ENCODE peak calls at places on chromosomes 12 and 14, in ten cellular contexts. D, V, K, I, R, F, B, P, M and J are unnamed samples.

GRCh38 chr14:88559852-88560251 is 3.0 kb upstream of the ZC3H14 start:
- DNase-seq in R (no peak), I (no peak), V (peak), B (no peak), F (no peak), D (peak), P (peak), M (peak), K (no peak), J (no peak)

GRCh38 chr12:48285751-48286650 is 64.7 kb downstream of the ZNF641 start:
- DNase-seq in P (no peak), D (no peak), R (no peak), M (peak), F (no peak), K (no peak), I (no peak), B (no peak), V (peak), J (no peak)

GRCh38 chr12:29103539-29103974 is 45.5 kb upstream of the FAR2 start:
- DNase-seq in P (no peak), I (no peak), R (no peak), B (no peak), V (no peak), F (no peak), M (peak), K (no peak), D (no peak), J (no peak)

GRCh38 chr14:94089479-94089878 is 8.4 kb downstream of the IFI27L1 start:
- DNase-seq in D (no peak), P (no peak), I (no peak), K (no peak), M (no peak), F (no peak), V (no peak), B (no peak), R (no peak), J (no peak)

GRCh38 chr14:42541535-42542001 is 934.9 kb downstream of the LRFN5 start:
- DNase-seq in F (no peak), M (no peak), K (no peak), D (no peak), P (no peak), V (no peak), R (no peak), I (no peak), B (no peak), J (no peak)

GRCh38 chr12:66482880-66483279 is 180.6 kb downstream of the HELB start:
- DNase-seq in M (no peak), D (no peak), I (no peak), B (no peak), K (no peak), V (no peak), R (no peak), P (no peak), F (no peak), J (no peak)

GRCh38 chr14:64960762-64961276 is 11.3 kb downstream of the RAB15 start:
- DNase-seq in P (no peak), V (peak), F (no peak), B (no peak), D (peak), M (no peak), I (peak), K (no peak), R (peak), J (no peak)

GRCh38 chr14:100816286-100816949 is 9.5 kb upstream of the MEG3 start:
- DNase-seq in K (no peak), P (no peak), I (no peak), V (no peak), D (no peak), F (no peak), R (no peak), M (no peak), B (no peak), J (no peak)

GRCh38 chr12:47987411-47988072 is 16.7 kb downstream of the COL2A1 start:
- DNase-seq in F (no peak), I (no peak), D (no peak), K (peak), P (no peak), V (no peak), B (no peak), M (no peak), R (no peak), J (no peak)

GRCh38 chr12:64674367-64674922 is 64.2 kb downstream of the RASSF3 start:
- DNase-seq in P (no peak), F (no peak), M (no peak), K (no peak), V (no peak), I (peak), B (no peak), D (no peak), R (no peak), J (no peak)

GRCh38 chr12:69383074-69383473 is 23.5 kb downstream of the YEATS4 start:
- DNase-seq in F (no peak), K (no peak), D (no peak), V (no peak), I (no peak), M (no peak), P (no peak), R (no peak), B (no peak), J (no peak)

GRCh38 chr14:58060898-58061297 is 91.1 kb downstream of the ARMH4 start:
- DNase-seq in B (no peak), K (no peak), V (peak), F (no peak), I (no peak), D (no peak), R (no peak), M (no peak), P (no peak), J (no peak)

GRCh38 chr12:45986646-45987338 is 3.6 kb downstream of the SCAF11 start:
- DNase-seq in P (no peak), B (no peak), K (no peak), F (no peak), R (no peak), I (no peak), M (no peak), D (no peak), V (peak), J (no peak)

GRCh38 chr14:64632056-64632455 is 72.2 kb upstream of the PLEKHG3 start:
- DNase-seq in M (no peak), I (no peak), D (no peak), B (no peak), F (no peak), V (no peak), K (no peak), R (no peak), P (no peak), J (no peak)

GRCh38 chr12:68180792-68181744 is 21.5 kb upstream of the IFNG start:
- DNase-seq in M (no peak), R (no peak), I (peak), K (no peak), D (no peak), V (no peak), B (no peak), P (no peak), F (no peak), J (no peak)

GRCh38 chr12:67916266-67916970 is 72.8 kb upstream of the IFNG-AS1 start:
- DNase-seq in K (no peak), F (no peak), B (no peak), M (no peak), V (peak), I (no peak), P (no peak), R (no peak), D (no peak), J (no peak)

GRCh38 chr12:124428136-124428791 is 133.4 kb downstream of the RFLNA start:
- DNase-seq in R (no peak), P (peak), D (no peak), V (no peak), B (no peak), M (no peak), F (no peak), K (no peak), I (peak), J (no peak)
- H3K27ac ChIP-seq in R (peak), P (peak), D (peak), V (no peak), B (peak), M (no peak), F (peak), K (peak), I (no peak), J (peak)

GRCh38 chr14:99644035-99644587 is 818 bp upstream of the HHIPL1 start:
- DNase-seq in K (no peak), R (no peak), V (no peak), P (no peak), D (no peak), I (no peak), B (no peak), F (no peak), M (no peak), J (no peak)
- H3K27ac ChIP-seq in K (no peak), R (no peak), V (no peak), P (no peak), D (no peak), I (no peak), B (no peak), F (no peak), M (no peak), J (no peak)

GRCh38 chr14:103569436-103569835 is 6.7 kb downstream of the COA8 start:
- DNase-seq in P (no peak), F (no peak), R (no peak), D (peak), M (no peak), I (no peak), K (no peak), B (no peak), V (no peak), J (no peak)
- H3K27ac ChIP-seq in P (no peak), F (no peak), R (no peak), D (peak), M (no peak), I (no peak), K (no peak), B (no peak), V (peak), J (no peak)

DNA sequence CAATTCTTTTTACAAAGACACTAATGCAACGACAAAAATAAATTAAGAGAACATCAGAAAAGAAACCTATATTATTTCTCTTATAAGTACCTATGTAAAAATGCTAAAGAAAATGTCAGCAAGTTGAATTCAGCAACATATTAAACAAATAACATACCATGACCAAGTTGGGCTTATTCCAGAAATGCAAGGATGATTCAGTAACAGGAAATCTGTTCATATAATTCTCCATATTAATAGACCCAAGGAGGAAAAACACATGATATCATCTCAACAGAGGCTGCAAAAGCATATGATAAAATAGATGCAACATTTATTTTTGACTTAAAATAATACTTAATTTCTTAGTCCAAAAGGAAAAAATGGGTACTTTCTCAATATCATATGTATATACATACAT is 25.1 kb upstream of the GPHB5 start:
- DNase-seq in I (no peak), K (no peak), R (no peak), B (no peak), P (peak), D (no peak), V (no peak), F (peak), M (no peak), J (no peak)
- H3K27ac ChIP-seq in I (no peak), K (no peak), R (no peak), B (no peak), P (no peak), D (no peak), V (no peak), F (no peak), M (no peak), J (no peak)

GRCh38 chr14:68607081-68607851 is 185.6 kb downstream of the ZFP36L1 start:
- DNase-seq in M (no peak), P (no peak), V (peak), K (peak), B (no peak), R (peak), F (peak), D (no peak), I (no peak), J (no peak)
- H3K27ac ChIP-seq in M (no peak), P (no peak), V (no peak), K (peak), B (peak), R (peak), F (no peak), D (peak), I (no peak), J (peak)

GRCh38 chr12:113135178-113136127 is at the start of gene RASAL1:
- DNase-seq in R (peak), M (peak), F (no peak), K (no peak), B (no peak), V (peak), P (no peak), D (peak), I (peak), J (no peak)
- H3K27ac ChIP-seq in R (peak), M (no peak), F (no peak), K (peak), B (no peak), V (no peak), P (no peak), D (peak), I (no peak), J (no peak)

GRCh38 chr12:59036973-59037807 is 116.9 kb upstream of the LRIG3 start:
- DNase-seq in P (peak), I (peak), B (no peak), M (peak), R (no peak), V (no peak), D (no peak), F (peak), K (no peak), J (no peak)

GRCh38 chr12:59039005-59039404 is 118.7 kb upstream of the LRIG3 start:
- DNase-seq in F (no peak), I (no peak), B (no peak), D (no peak), P (no peak), R (no peak), V (no peak), K (no peak), M (no peak), J (no peak)

GRCh38 chr12:59040651-59041050 is 120.3 kb upstream of the LRIG3 start:
- DNase-seq in V (peak), K (no peak), I (no peak), M (no peak), R (no peak), F (peak), P (peak), B (no peak), D (no peak), J (no peak)

GRCh38 chr12:59041241-59042121 is 121.2 kb upstream of the LRIG3 start:
- DNase-seq in V (peak), M (no peak), K (no peak), I (no peak), B (no peak), P (peak), D (no peak), F (peak), R (no peak), J (no peak)

GRCh38 chr12:59040043-59040442 is 119.7 kb upstream of the LRIG3 start:
- DNase-seq in D (no peak), K (no peak), I (no peak), P (no peak), B (no peak), R (no peak), M (no peak), F (no peak), V (no peak), J (no peak)
- H3K27ac ChIP-seq in D (no peak), K (peak), I (no peak), P (peak), B (peak), R (no peak), M (no peak), F (peak), V (no peak), J (no peak)